ENCODE peak calls at places on chromosomes 12 and 14, in four cellular contexts. One of them, this sample, is unnamed.

GRCh38 chr12:107891967-107892366 is 117.5 kb downstream of the ASCL4 start:
- DNase-seq in stimulated activated CD4-positive, alpha-beta T cell treated with anti-CD3 and anti-CD28 coated beads, Interleukin-4, amount 100 ng/mL, for 24 hours: no peak
- DNase-seq in HT1080: no peak
- DNase-seq in right lobe of liver: no peak
- DNase-seq in this sample: no peak

GRCh38 chr12:112190626-112191025 is 65.3 kb downstream of the TRAFD1 start:
- DNase-seq in stimulated activated CD4-positive, alpha-beta T cell treated with anti-CD3 and anti-CD28 coated beads, Interleukin-4, amount 100 ng/mL, for 24 hours: no peak
- DNase-seq in HT1080: no peak
- DNase-seq in right lobe of liver: no peak
- DNase-seq in this sample: no peak

GRCh38 chr12:75471928-75472865 is 8.4 kb upstream of the GLIPR1 start:
- DNase-seq in stimulated activated CD4-positive, alpha-beta T cell treated with anti-CD3 and anti-CD28 coated beads, Interleukin-4, amount 100 ng/mL, for 24 hours: no peak
- DNase-seq in HT1080: no peak
- DNase-seq in right lobe of liver: no peak
- DNase-seq in this sample: no peak

GRCh38 chr12:68832504-68832867 is 24.5 kb downstream of the MDM2 start:
- DNase-seq in stimulated activated CD4-positive, alpha-beta T cell treated with anti-CD3 and anti-CD28 coated beads, Interleukin-4, amount 100 ng/mL, for 24 hours: no peak
- DNase-seq in HT1080: no peak
- DNase-seq in right lobe of liver: no peak
- DNase-seq in this sample: no peak

GRCh38 chr14:36852853-36853634 is 191.4 kb downstream of the PAX9 start:
- DNase-seq in stimulated activated CD4-positive, alpha-beta T cell treated with anti-CD3 and anti-CD28 coated beads, Interleukin-4, amount 100 ng/mL, for 24 hours: no peak
- DNase-seq in HT1080: no peak
- DNase-seq in right lobe of liver: no peak
- DNase-seq in this sample: no peak

GRCh38 chr12:23888396-23889068 is 60.9 kb downstream of the SOX5 start:
- DNase-seq in stimulated activated CD4-positive, alpha-beta T cell treated with anti-CD3 and anti-CD28 coated beads, Interleukin-4, amount 100 ng/mL, for 24 hours: no peak
- DNase-seq in HT1080: no peak
- DNase-seq in right lobe of liver: no peak
- DNase-seq in this sample: no peak

GRCh38 chr12:21472197-21472596 is 29.2 kb downstream of the RECQL start:
- DNase-seq in stimulated activated CD4-positive, alpha-beta T cell treated with anti-CD3 and anti-CD28 coated beads, Interleukin-4, amount 100 ng/mL, for 24 hours: no peak
- DNase-seq in HT1080: no peak
- DNase-seq in right lobe of liver: no peak
- DNase-seq in this sample: no peak

GRCh38 chr12:69096669-69097364 is 142.6 kb upstream of the CPSF6 start:
- DNase-seq in stimulated activated CD4-positive, alpha-beta T cell treated with anti-CD3 and anti-CD28 coated beads, Interleukin-4, amount 100 ng/mL, for 24 hours: no peak
- DNase-seq in HT1080: peak
- DNase-seq in right lobe of liver: no peak
- DNase-seq in this sample: no peak

GRCh38 chr14:21825147-21825743 is 151.6 kb upstream of the OR4E1 start:
- DNase-seq in stimulated activated CD4-positive, alpha-beta T cell treated with anti-CD3 and anti-CD28 coated beads, Interleukin-4, amount 100 ng/mL, for 24 hours: peak
- DNase-seq in HT1080: peak
- DNase-seq in right lobe of liver: no peak
- DNase-seq in this sample: peak

GRCh38 chr12:104243551-104243950 is 28.0 kb downstream of the TXNRD1 start:
- DNase-seq in stimulated activated CD4-positive, alpha-beta T cell treated with anti-CD3 and anti-CD28 coated beads, Interleukin-4, amount 100 ng/mL, for 24 hours: no peak
- DNase-seq in HT1080: no peak
- DNase-seq in right lobe of liver: no peak
- DNase-seq in this sample: no peak

This sample was measured in activated CD4-positive, alpha-beta T cell treated with anti-CD3 and anti-CD28 coated beads, Interleukin-2, amount 10 ng/mL, durations not matched to agents 7 days and 5 days.